ENCODE peak calls at places on chromosomes 7 and 10, in seven cellular contexts. O is fibroblast of mammary gland, J is T-helper 9 cell, V is islet precursor cell, L is ELR, D is GM03348, W is HFFc6. Y is an unnamed sample.

GRCh38 chr10:97230146-97230545 is 44.4 kb upstream of the SLIT1 start:
- DNase-seq in O (peak; percentile 60), W (peak; percentile 30), D (peak; percentile 7), V (no peak), L (peak; percentile 63), J (no peak), Y (no peak)

GRCh38 chr7:77450613-77451012 is 34.5 kb upstream of the GSAP start:
- DNase-seq in V (peak; percentile 64), O (no peak), D (no peak), W (no peak), J (no peak), L (no peak), Y (no peak)

GRCh38 chr10:23343591-23344225 is 889 bp downstream of the C10orf67 start:
- DNase-seq in W (no peak), V (peak; percentile 71), D (peak; percentile 44), L (peak; percentile 85), J (peak; percentile 42), O (peak; percentile 40), Y (no peak)

GRCh38 chr10:4082851-4083250 is 297.8 kb upstream of the KLF6 start:
- DNase-seq in J (no peak), O (peak; percentile 42), W (peak; percentile 17), L (no peak), D (peak; percentile 31), V (no peak), Y (no peak)

GRCh38 chr10:89414146-89414878 is at the start of gene IFIT5:
- DNase-seq in W (peak; percentile 52), O (peak; percentile 63), L (peak; percentile 78), J (peak; percentile 47), D (peak; percentile 88), V (peak; percentile 81), Y (peak; percentile 65)

GRCh38 chr7:132499065-132499464 is 77.2 kb downstream of the PLXNA4 start:
- DNase-seq in O (no peak), V (no peak), W (no peak), D (no peak), L (no peak), J (no peak), Y (no peak)

GRCh38 chr7:134605978-134606923 is 40.4 kb upstream of the BPGM start:
- DNase-seq in J (peak; percentile 48), O (peak; percentile 69), W (peak; percentile 62), L (peak; percentile 67), D (peak; percentile 74), V (peak; percentile 66), Y (peak; percentile 23)

GRCh38 chr10:46236941-46237681 is 49.7 kb upstream of the ANTXRL start:
- DNase-seq in L (no peak), W (no peak), J (no peak), O (no peak), V (peak; percentile 28), D (no peak), Y (no peak)

GRCh38 chr7:108189733-108190388 is 59.7 kb upstream of the LAMB4 start:
- DNase-seq in D (no peak), W (no peak), V (no peak), O (no peak), J (no peak), L (no peak), Y (no peak)

GRCh38 chr7:128735433-128735832 is 3.7 kb upstream of the CALU start:
- DNase-seq in O (no peak), W (no peak), V (no peak), D (no peak), L (no peak), J (no peak), Y (peak; percentile 17)

GRCh38 chr10:57657164-57657765 is 610.4 kb downstream of the IPMK start:
- DNase-seq in L (peak; percentile 69), J (no peak), D (peak; percentile 39), O (peak; percentile 60), W (peak; percentile 24), V (peak; percentile 78), Y (peak; percentile 25)

Y was measured in stimulated activated naive B cell treated with anti-CD40 and anti-IgM and Interleukin-4, amounts not matched to agents 10 μg/mL and 1 μg/mL and 100 μg/mL, for 72 hours.